ENCODE peak calls at places on chromosomes 4 and X, in eight cellular contexts. One of them, this sample, is unnamed.

GRCh38 chr4:1604181-1604705 is 79.9 kb downstream of the FAM53A start:
- DNase-seq in upper lobe of right lung: peak; percentile 62
- DNase-seq in GM12865: no peak
- DNase-seq in glutamatergic neuron: peak; percentile 11
- DNase-seq in NB4: no peak
- DNase-seq in HCT116: no peak
- DNase-seq in ascending aorta: no peak
- DNase-seq in right lobe of liver: no peak
- DNase-seq in this sample: no peak

GRCh38 chr4:140331245-140331644 is 42.2 kb upstream of the SCOC start:
- DNase-seq in upper lobe of right lung: no peak
- DNase-seq in GM12865: no peak
- DNase-seq in glutamatergic neuron: no peak
- DNase-seq in NB4: peak; percentile 35
- DNase-seq in HCT116: no peak
- DNase-seq in ascending aorta: no peak
- DNase-seq in right lobe of liver: no peak
- DNase-seq in this sample: no peak

GRCh38 chr4:113637363-113637762 is 124.2 kb downstream of the CAMK2D start:
- DNase-seq in upper lobe of right lung: no peak
- DNase-seq in GM12865: no peak
- DNase-seq in glutamatergic neuron: no peak
- DNase-seq in NB4: no peak
- DNase-seq in HCT116: no peak
- DNase-seq in ascending aorta: no peak
- DNase-seq in right lobe of liver: no peak
- DNase-seq in this sample: no peak

GRCh38 chr4:15755321-15755750 is 22.8 kb upstream of the CD38 start:
- DNase-seq in upper lobe of right lung: no peak
- DNase-seq in GM12865: peak; percentile 28
- DNase-seq in glutamatergic neuron: no peak
- DNase-seq in NB4: no peak
- DNase-seq in HCT116: no peak
- DNase-seq in ascending aorta: no peak
- DNase-seq in right lobe of liver: no peak
- DNase-seq in this sample: no peak

GRCh38 chr4:20323991-20324390 is 72.3 kb downstream of the SLIT2 start:
- DNase-seq in upper lobe of right lung: no peak
- DNase-seq in GM12865: no peak
- DNase-seq in glutamatergic neuron: no peak
- DNase-seq in NB4: no peak
- DNase-seq in HCT116: no peak
- DNase-seq in ascending aorta: no peak
- DNase-seq in right lobe of liver: no peak
- DNase-seq in this sample: no peak

GRCh38 chr4:147901886-147902285 is 170.0 kb downstream of the ARHGAP10 start:
- DNase-seq in upper lobe of right lung: no peak
- DNase-seq in GM12865: no peak
- DNase-seq in glutamatergic neuron: no peak
- DNase-seq in NB4: no peak
- DNase-seq in HCT116: no peak
- DNase-seq in ascending aorta: no peak
- DNase-seq in right lobe of liver: no peak
- DNase-seq in this sample: no peak

GRCh38 chr4:24792552-24792951 is 2.8 kb upstream of the SOD3 start:
- DNase-seq in upper lobe of right lung: no peak
- DNase-seq in GM12865: no peak
- DNase-seq in glutamatergic neuron: no peak
- DNase-seq in NB4: no peak
- DNase-seq in HCT116: no peak
- DNase-seq in ascending aorta: no peak
- DNase-seq in right lobe of liver: no peak
- DNase-seq in this sample: no peak

GRCh38 chr4:185993328-185993973 is 75.5 kb upstream of the TLR3 start:
- DNase-seq in upper lobe of right lung: no peak
- DNase-seq in GM12865: no peak
- DNase-seq in glutamatergic neuron: no peak
- DNase-seq in NB4: no peak
- DNase-seq in HCT116: no peak
- DNase-seq in ascending aorta: no peak
- DNase-seq in right lobe of liver: no peak
- DNase-seq in this sample: no peak

GRCh38 chr4:140153419-140153743 is 603 bp downstream of the MAML3 start:
- DNase-seq in upper lobe of right lung: no peak
- DNase-seq in GM12865: no peak
- DNase-seq in glutamatergic neuron: no peak
- DNase-seq in NB4: no peak
- DNase-seq in HCT116: no peak
- DNase-seq in ascending aorta: no peak
- DNase-seq in right lobe of liver: no peak
- DNase-seq in this sample: peak; percentile 24

GRCh38 chr4:83219344-83219990 is 65.1 kb downstream of the COQ2 start:
- DNase-seq in upper lobe of right lung: peak; percentile 67
- DNase-seq in GM12865: peak; percentile 83
- DNase-seq in glutamatergic neuron: no peak
- DNase-seq in NB4: no peak
- DNase-seq in HCT116: no peak
- DNase-seq in ascending aorta: no peak
- DNase-seq in right lobe of liver: no peak
- DNase-seq in this sample: no peak

GRCh38 chr4:186485621-186486062 is 69.7 kb downstream of the MTNR1A start:
- DNase-seq in upper lobe of right lung: no peak
- DNase-seq in GM12865: no peak
- DNase-seq in glutamatergic neuron: peak; percentile 27
- DNase-seq in NB4: no peak
- DNase-seq in HCT116: peak; percentile 23
- DNase-seq in ascending aorta: no peak
- DNase-seq in right lobe of liver: no peak
- DNase-seq in this sample: no peak

GRCh38 chr4:37644962-37645361 is 41.2 kb downstream of the RELL1 start:
- DNase-seq in upper lobe of right lung: no peak
- DNase-seq in GM12865: no peak
- DNase-seq in glutamatergic neuron: no peak
- DNase-seq in NB4: no peak
- DNase-seq in HCT116: no peak
- DNase-seq in ascending aorta: no peak
- DNase-seq in right lobe of liver: peak; percentile 84
- DNase-seq in this sample: no peak

GRCh38 chr4:147371661-147372060 is 109.2 kb upstream of the EDNRA start:
- DNase-seq in upper lobe of right lung: no peak
- DNase-seq in GM12865: no peak
- DNase-seq in glutamatergic neuron: no peak
- DNase-seq in NB4: no peak
- DNase-seq in HCT116: peak; percentile 51
- DNase-seq in ascending aorta: no peak
- DNase-seq in right lobe of liver: no peak
- DNase-seq in this sample: no peak

GRCh38 chr4:161320377-161320776 is 843.4 kb downstream of the FSTL5 start:
- DNase-seq in upper lobe of right lung: no peak
- DNase-seq in GM12865: peak; percentile 68
- DNase-seq in glutamatergic neuron: peak; percentile 18
- DNase-seq in NB4: peak; percentile 55
- DNase-seq in HCT116: peak; percentile 56
- DNase-seq in ascending aorta: no peak
- DNase-seq in right lobe of liver: peak; percentile 47
- DNase-seq in this sample: peak; percentile 35

GRCh38 chr4:174358823-174359222 is 75.1 kb downstream of the CEP44 start:
- DNase-seq in upper lobe of right lung: no peak
- DNase-seq in GM12865: peak; percentile 74
- DNase-seq in glutamatergic neuron: no peak
- DNase-seq in NB4: peak; percentile 2
- DNase-seq in HCT116: peak; percentile 4
- DNase-seq in ascending aorta: no peak
- DNase-seq in right lobe of liver: no peak
- DNase-seq in this sample: peak; percentile 53

GRCh38 chr4:152850377-152850776 is 70.6 kb downstream of the ARFIP1 start:
- DNase-seq in upper lobe of right lung: peak; percentile 72
- DNase-seq in GM12865: peak; percentile 60
- DNase-seq in glutamatergic neuron: no peak
- DNase-seq in NB4: peak; percentile 81
- DNase-seq in HCT116: no peak
- DNase-seq in ascending aorta: no peak
- DNase-seq in right lobe of liver: peak; percentile 50
- DNase-seq in this sample: no peak

GRCh38 chr4:189084671-189085070 is 856.0 kb upstream of the FRG1 start:
- DNase-seq in upper lobe of right lung: no peak
- DNase-seq in GM12865: no peak
- DNase-seq in glutamatergic neuron: no peak
- DNase-seq in NB4: peak; percentile 61
- DNase-seq in HCT116: peak; percentile 33
- DNase-seq in ascending aorta: no peak
- DNase-seq in right lobe of liver: no peak
- DNase-seq in this sample: no peak

GRCh38 chr4:113435893-113436292 is 325.6 kb downstream of the CAMK2D start:
- DNase-seq in upper lobe of right lung: no peak
- DNase-seq in GM12865: no peak
- DNase-seq in glutamatergic neuron: peak; percentile 23
- DNase-seq in NB4: peak; percentile 66
- DNase-seq in HCT116: peak; percentile 84
- DNase-seq in ascending aorta: peak; percentile 80
- DNase-seq in right lobe of liver: no peak
- DNase-seq in this sample: no peak

GRCh38 chr4:140266958-140267568 is 106.4 kb upstream of the SCOC start:
- DNase-seq in upper lobe of right lung: no peak
- DNase-seq in GM12865: no peak
- DNase-seq in glutamatergic neuron: no peak
- DNase-seq in NB4: no peak
- DNase-seq in HCT116: no peak
- DNase-seq in ascending aorta: no peak
- DNase-seq in right lobe of liver: no peak
- DNase-seq in this sample: no peak

GRCh38 chr4:186137193-186137792 is 32.8 kb downstream of the FAM149A start:
- DNase-seq in upper lobe of right lung: no peak
- DNase-seq in GM12865: peak; percentile 29
- DNase-seq in glutamatergic neuron: no peak
- DNase-seq in NB4: peak; percentile 21
- DNase-seq in HCT116: peak; percentile 12
- DNase-seq in ascending aorta: no peak
- DNase-seq in right lobe of liver: no peak
- DNase-seq in this sample: peak; percentile 42

GRCh38 chrX:23779025-23779424 is 3.9 kb upstream of the SAT1 start:
- DNase-seq in upper lobe of right lung: no peak
- DNase-seq in GM12865: no peak
- DNase-seq in glutamatergic neuron: no peak
- DNase-seq in NB4: no peak
- DNase-seq in HCT116: no peak
- DNase-seq in ascending aorta: no peak
- DNase-seq in right lobe of liver: no peak
- DNase-seq in this sample: no peak

GRCh38 chrX:95764972-95765451 is 919.6 kb upstream of the DIAPH2 start:
- DNase-seq in upper lobe of right lung: no peak
- DNase-seq in GM12865: peak; percentile 14
- DNase-seq in glutamatergic neuron: no peak
- DNase-seq in NB4: peak; percentile 46
- DNase-seq in HCT116: no peak
- DNase-seq in ascending aorta: no peak
- DNase-seq in right lobe of liver: peak; percentile 35
- DNase-seq in this sample: peak; percentile 1

DNA sequence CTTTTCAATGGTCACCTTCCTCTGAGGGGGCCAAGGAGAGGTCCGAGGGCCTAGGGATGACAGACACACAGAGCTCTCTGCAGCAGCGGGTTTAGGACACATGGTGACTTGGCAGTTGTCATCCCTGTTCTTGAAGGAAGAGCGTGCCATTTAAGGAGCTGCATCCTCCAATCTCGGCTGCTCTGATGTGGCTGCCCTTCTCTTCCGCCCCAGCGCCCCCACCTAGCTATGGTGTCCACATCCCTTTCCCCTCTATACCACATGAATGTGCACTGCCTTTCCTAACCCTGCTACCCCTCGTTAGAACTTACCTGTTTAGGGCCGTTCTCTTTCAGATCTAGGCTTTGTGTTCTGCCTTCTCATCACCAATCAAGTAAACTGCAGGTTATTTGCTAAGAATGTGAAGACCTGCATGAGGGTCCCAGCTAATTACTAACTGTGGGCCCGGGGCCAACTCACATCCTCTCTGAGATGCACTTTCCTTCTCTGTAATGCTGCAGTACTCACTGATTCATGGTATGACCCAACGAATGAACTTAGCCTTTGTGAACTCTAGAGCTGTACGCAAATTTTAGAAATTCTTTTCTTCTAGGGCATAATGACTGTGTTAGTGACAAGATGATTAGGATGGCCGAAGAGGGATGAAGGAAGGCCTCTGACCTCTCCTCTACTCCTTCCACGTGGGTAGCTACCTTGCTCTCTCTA is 38.2 kb downstream of the CHST7 start:
- DNase-seq in upper lobe of right lung: no peak
- DNase-seq in GM12865: no peak
- DNase-seq in glutamatergic neuron: no peak
- DNase-seq in NB4: no peak
- DNase-seq in HCT116: no peak
- DNase-seq in ascending aorta: no peak
- DNase-seq in right lobe of liver: no peak
- DNase-seq in this sample: no peak
- TF ChIP-seq CTCF in upper lobe of right lung: no peak
- TF ChIP-seq CTCF in GM12865: no peak
- TF ChIP-seq CTCF in glutamatergic neuron: no peak
- TF ChIP-seq CTCF in NB4: no peak
- TF ChIP-seq CTCF in HCT116: no peak
- TF ChIP-seq CTCF in ascending aorta: no peak
- TF ChIP-seq CTCF in right lobe of liver: no peak
- TF ChIP-seq CTCF in this sample: no peak

GRCh38 chr4:76420311-76420710 is 630 bp downstream of the CCDC158 start:
- DNase-seq in upper lobe of right lung: no peak
- DNase-seq in GM12865: no peak
- DNase-seq in glutamatergic neuron: no peak
- DNase-seq in NB4: no peak
- DNase-seq in HCT116: no peak
- DNase-seq in ascending aorta: no peak
- DNase-seq in right lobe of liver: peak; percentile 47
- DNase-seq in this sample: no peak
- TF ChIP-seq CTCF in upper lobe of right lung: no peak
- TF ChIP-seq CTCF in GM12865: no peak
- TF ChIP-seq CTCF in glutamatergic neuron: no peak
- TF ChIP-seq CTCF in NB4: no peak
- TF ChIP-seq CTCF in HCT116: no peak
- TF ChIP-seq CTCF in ascending aorta: no peak
- TF ChIP-seq CTCF in right lobe of liver: no peak
- TF ChIP-seq CTCF in this sample: no peak

GRCh38 chr4:10589808-10590207 is 94.8 kb downstream of the CLNK start:
- DNase-seq in upper lobe of right lung: no peak
- DNase-seq in GM12865: no peak
- DNase-seq in glutamatergic neuron: no peak
- DNase-seq in NB4: no peak
- DNase-seq in HCT116: no peak
- DNase-seq in ascending aorta: no peak
- DNase-seq in right lobe of liver: no peak
- DNase-seq in this sample: no peak
- TF ChIP-seq CTCF in upper lobe of right lung: no peak
- TF ChIP-seq CTCF in GM12865: no peak
- TF ChIP-seq CTCF in glutamatergic neuron: no peak
- TF ChIP-seq CTCF in NB4: no peak
- TF ChIP-seq CTCF in HCT116: no peak
- TF ChIP-seq CTCF in ascending aorta: no peak
- TF ChIP-seq CTCF in right lobe of liver: no peak
- TF ChIP-seq CTCF in this sample: no peak

DNA sequence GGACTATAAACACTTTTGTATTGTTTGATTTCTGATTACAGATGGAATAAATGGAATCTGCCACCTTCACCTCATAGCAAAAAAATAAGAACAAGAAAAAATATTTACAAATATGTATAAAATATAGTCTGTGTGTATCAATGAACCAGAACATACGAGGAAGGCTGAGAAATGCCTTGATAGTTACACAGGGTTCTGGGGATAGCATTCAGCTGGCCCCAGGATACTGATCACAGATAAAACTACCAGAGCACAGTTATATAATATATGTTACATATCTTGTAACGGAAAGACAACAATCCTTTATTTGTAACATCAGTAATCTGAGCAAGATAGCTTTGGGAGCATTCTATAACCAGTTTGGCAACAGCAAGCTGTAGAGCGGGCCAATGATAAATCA is 1075.1 kb upstream of the GRID2 start:
- DNase-seq in upper lobe of right lung: no peak
- DNase-seq in GM12865: no peak
- DNase-seq in glutamatergic neuron: no peak
- DNase-seq in NB4: no peak
- DNase-seq in HCT116: no peak
- DNase-seq in ascending aorta: no peak
- DNase-seq in right lobe of liver: no peak
- DNase-seq in this sample: no peak
- TF ChIP-seq CTCF in upper lobe of right lung: no peak
- TF ChIP-seq CTCF in GM12865: no peak
- TF ChIP-seq CTCF in glutamatergic neuron: no peak
- TF ChIP-seq CTCF in NB4: no peak
- TF ChIP-seq CTCF in HCT116: no peak
- TF ChIP-seq CTCF in ascending aorta: no peak
- TF ChIP-seq CTCF in right lobe of liver: no peak
- TF ChIP-seq CTCF in this sample: no peak

This sample was measured in GM20000.